ENCODE peak calls at places on chromosomes 11 and 22, in five cellular contexts. N, I, D, Z and X are unnamed samples.

GRCh38 chr22:46660604-46661201 is 40.5 kb downstream of the GRAMD4 start:
- DNase-seq in N (no peak), I (no peak), D (peak; percentile 88), Z (peak; percentile 59), X (no peak)

GRCh38 chr11:33892906-33893594 is 1.2 kb upstream of the LMO2 start:
- DNase-seq in N (no peak), I (peak; percentile 9), D (no peak), Z (no peak), X (no peak)

GRCh38 chr11:9263840-9264380 is 1.2 kb downstream of the DENND5A start:
- DNase-seq in N (peak; percentile 72), I (no peak), D (no peak), Z (no peak), X (no peak)

GRCh38 chr11:46235777-46236688 is 41.4 kb upstream of the CREB3L1 start:
- DNase-seq in N (no peak), I (peak; percentile 32), D (no peak), Z (no peak), X (no peak)

GRCh38 chr11:35237860-35238715 is 99.1 kb downstream of the CD44 start:
- DNase-seq in N (peak; percentile 7), I (no peak), D (peak; percentile 13), Z (no peak), X (peak; percentile 51)

GRCh38 chr22:23144926-23145906 is at the start of gene RAB36:
- DNase-seq in N (peak; percentile 57), I (peak; percentile 93), D (peak; percentile 99), Z (peak; percentile 99), X (peak; percentile 98)

GRCh38 chr11:67352546-67353316 is 615 bp downstream of the POLD4 start:
- DNase-seq in N (no peak), I (no peak), D (peak; percentile 66), Z (peak; percentile 93), X (peak; percentile 69)

GRCh38 chr22:42515896-42516295 is 3.7 kb downstream of the RRP7A start:
- DNase-seq in N (no peak), I (no peak), D (no peak), Z (no peak), X (peak; percentile 44)

GRCh38 chr11:117916956-117917355 is 12.2 kb downstream of the TMPRSS13 start:
- DNase-seq in N (no peak), I (no peak), D (no peak), Z (no peak), X (peak; percentile 34)

GRCh38 chr22:39208013-39208680 is 36.6 kb downstream of the PDGFB start:
- DNase-seq in N (no peak), I (no peak), D (no peak), Z (no peak), X (no peak)

GRCh38 chr11:69402251-69402892 is 79.1 kb upstream of the LINC01488 start:
- DNase-seq in N (no peak), I (no peak), D (no peak), Z (no peak), X (no peak)

GRCh38 chr11:75734491-75735180 is 17.0 kb downstream of the MOGAT2 start:
- DNase-seq in N (no peak), I (no peak), D (peak; percentile 64), Z (no peak), X (no peak)

GRCh38 chr11:118132385-118133151 is 20.1 kb downstream of the SCN4B start:
- DNase-seq in N (no peak), I (no peak), D (no peak), Z (no peak), X (no peak)

GRCh38 chr22:48895831-48896765 is 931.6 kb downstream of the BRD1 start:
- DNase-seq in N (no peak), I (no peak), D (no peak), Z (no peak), X (no peak)

GRCh38 chr11:76419896-76420295 is 24.9 kb upstream of the EMSY start:
- DNase-seq in N (peak; percentile 12), I (no peak), D (peak; percentile 1), Z (no peak), X (no peak)